ENCODE peak calls at places on chromosomes 13 and 19, in nine cellular contexts. One of them, this sample, is unnamed.

GRCh38 chr13:62290542-62290941 is 874.9 kb upstream of the PCDH20 start:
- DNase-seq in DMS79 treated with DMSO at 0.1 percent for 48 hours: no peak
- DNase-seq in posterior vena cava: no peak
- DNase-seq in T-helper 1 cell: no peak
- DNase-seq in AG08395: no peak
- DNase-seq in GM10248: no peak
- DNase-seq in Kasumi-1: no peak
- DNase-seq in thoracic aorta: no peak
- DNase-seq in stimulated activated CD8-positive, alpha-beta memory T cell treated with anti-CD3 and anti-CD28 coated beads, Interleukin-7, amount 100 ng/mL, for 1 hour: no peak
- DNase-seq in this sample: no peak

GRCh38 chr19:36987091-36987490 is 71.0 kb downstream of the ZNF568 start:
- DNase-seq in thoracic aorta: no peak
- DNase-seq in Kasumi-1: no peak
- DNase-seq in DMS79 treated with DMSO at 0.1 percent for 48 hours: no peak
- DNase-seq in T-helper 1 cell: no peak
- DNase-seq in GM10248: no peak
- DNase-seq in stimulated activated CD8-positive, alpha-beta memory T cell treated with anti-CD3 and anti-CD28 coated beads, Interleukin-7, amount 100 ng/mL, for 1 hour: no peak
- DNase-seq in posterior vena cava: no peak
- DNase-seq in AG08395: no peak
- DNase-seq in this sample: no peak

GRCh38 chr19:12872941-12873890 is 8.0 kb downstream of the DNASE2 start:
- DNase-seq in stimulated activated CD8-positive, alpha-beta memory T cell treated with anti-CD3 and anti-CD28 coated beads, Interleukin-7, amount 100 ng/mL, for 1 hour: no peak
- DNase-seq in thoracic aorta: no peak
- DNase-seq in posterior vena cava: peak
- DNase-seq in DMS79 treated with DMSO at 0.1 percent for 48 hours: no peak
- DNase-seq in AG08395: peak
- DNase-seq in GM10248: peak
- DNase-seq in Kasumi-1: no peak
- DNase-seq in T-helper 1 cell: peak
- DNase-seq in this sample: peak

GRCh38 chr19:11539495-11540365 is 1.1 kb downstream of the CNN1 start:
- DNase-seq in thoracic aorta: no peak
- DNase-seq in GM10248: peak
- DNase-seq in Kasumi-1: no peak
- DNase-seq in DMS79 treated with DMSO at 0.1 percent for 48 hours: no peak
- DNase-seq in stimulated activated CD8-positive, alpha-beta memory T cell treated with anti-CD3 and anti-CD28 coated beads, Interleukin-7, amount 100 ng/mL, for 1 hour: no peak
- DNase-seq in T-helper 1 cell: no peak
- DNase-seq in posterior vena cava: no peak
- DNase-seq in AG08395: peak
- DNase-seq in this sample: no peak

GRCh38 chr19:18423258-18424020 is 4.2 kb downstream of the SSBP4 start:
- DNase-seq in thoracic aorta: no peak
- DNase-seq in AG08395: no peak
- DNase-seq in stimulated activated CD8-positive, alpha-beta memory T cell treated with anti-CD3 and anti-CD28 coated beads, Interleukin-7, amount 100 ng/mL, for 1 hour: no peak
- DNase-seq in DMS79 treated with DMSO at 0.1 percent for 48 hours: no peak
- DNase-seq in posterior vena cava: no peak
- DNase-seq in GM10248: no peak
- DNase-seq in T-helper 1 cell: no peak
- DNase-seq in Kasumi-1: no peak
- DNase-seq in this sample: no peak

GRCh38 chr13:99903140-99903539 is 68.4 kb downstream of the ZIC5 start:
- DNase-seq in stimulated activated CD8-positive, alpha-beta memory T cell treated with anti-CD3 and anti-CD28 coated beads, Interleukin-7, amount 100 ng/mL, for 1 hour: no peak
- DNase-seq in GM10248: no peak
- DNase-seq in Kasumi-1: no peak
- DNase-seq in AG08395: no peak
- DNase-seq in DMS79 treated with DMSO at 0.1 percent for 48 hours: no peak
- DNase-seq in posterior vena cava: no peak
- DNase-seq in thoracic aorta: no peak
- DNase-seq in T-helper 1 cell: no peak
- DNase-seq in this sample: no peak

GRCh38 chr19:58577581-58578429 is 4.7 kb upstream of the MZF1 start:
- DNase-seq in thoracic aorta: no peak
- DNase-seq in GM10248: no peak
- DNase-seq in Kasumi-1: no peak
- DNase-seq in posterior vena cava: peak
- DNase-seq in AG08395: no peak
- DNase-seq in DMS79 treated with DMSO at 0.1 percent for 48 hours: no peak
- DNase-seq in stimulated activated CD8-positive, alpha-beta memory T cell treated with anti-CD3 and anti-CD28 coated beads, Interleukin-7, amount 100 ng/mL, for 1 hour: no peak
- DNase-seq in T-helper 1 cell: no peak
- DNase-seq in this sample: no peak

GRCh38 chr13:99265162-99265822 is 7.1 kb upstream of the GPR18 start:
- DNase-seq in Kasumi-1: no peak
- DNase-seq in DMS79 treated with DMSO at 0.1 percent for 48 hours: peak
- DNase-seq in T-helper 1 cell: no peak
- DNase-seq in GM10248: no peak
- DNase-seq in thoracic aorta: no peak
- DNase-seq in stimulated activated CD8-positive, alpha-beta memory T cell treated with anti-CD3 and anti-CD28 coated beads, Interleukin-7, amount 100 ng/mL, for 1 hour: no peak
- DNase-seq in AG08395: no peak
- DNase-seq in posterior vena cava: no peak
- DNase-seq in this sample: no peak

GRCh38 chr13:89783221-89783755 is 1564.2 kb upstream of the MIR17HG start:
- DNase-seq in posterior vena cava: no peak
- DNase-seq in stimulated activated CD8-positive, alpha-beta memory T cell treated with anti-CD3 and anti-CD28 coated beads, Interleukin-7, amount 100 ng/mL, for 1 hour: no peak
- DNase-seq in thoracic aorta: no peak
- DNase-seq in Kasumi-1: no peak
- DNase-seq in AG08395: no peak
- DNase-seq in T-helper 1 cell: no peak
- DNase-seq in DMS79 treated with DMSO at 0.1 percent for 48 hours: no peak
- DNase-seq in GM10248: no peak
- DNase-seq in this sample: no peak

GRCh38 chr19:50820549-50821247 is 2.9 kb downstream of the KLK1 start:
- DNase-seq in GM10248: peak
- DNase-seq in stimulated activated CD8-positive, alpha-beta memory T cell treated with anti-CD3 and anti-CD28 coated beads, Interleukin-7, amount 100 ng/mL, for 1 hour: no peak
- DNase-seq in DMS79 treated with DMSO at 0.1 percent for 48 hours: no peak
- DNase-seq in T-helper 1 cell: no peak
- DNase-seq in Kasumi-1: no peak
- DNase-seq in posterior vena cava: no peak
- DNase-seq in thoracic aorta: no peak
- DNase-seq in AG08395: no peak
- DNase-seq in this sample: no peak

GRCh38 chr19:16153582-16154336 is 10.3 kb downstream of the HSH2D start:
- DNase-seq in posterior vena cava: no peak
- DNase-seq in stimulated activated CD8-positive, alpha-beta memory T cell treated with anti-CD3 and anti-CD28 coated beads, Interleukin-7, amount 100 ng/mL, for 1 hour: no peak
- DNase-seq in DMS79 treated with DMSO at 0.1 percent for 48 hours: no peak
- DNase-seq in T-helper 1 cell: no peak
- DNase-seq in AG08395: no peak
- DNase-seq in GM10248: no peak
- DNase-seq in Kasumi-1: no peak
- DNase-seq in thoracic aorta: no peak
- DNase-seq in this sample: no peak

GRCh38 chr19:45681391-45682015 is 10.2 kb downstream of the SNRPD2 start:
- DNase-seq in stimulated activated CD8-positive, alpha-beta memory T cell treated with anti-CD3 and anti-CD28 coated beads, Interleukin-7, amount 100 ng/mL, for 1 hour: peak
- DNase-seq in GM10248: peak
- DNase-seq in DMS79 treated with DMSO at 0.1 percent for 48 hours: peak
- DNase-seq in T-helper 1 cell: peak
- DNase-seq in posterior vena cava: peak
- DNase-seq in Kasumi-1: peak
- DNase-seq in thoracic aorta: peak
- DNase-seq in AG08395: peak
- DNase-seq in this sample: peak

GRCh38 chr19:16889883-16890460 is 1.2 kb downstream of the F2RL3 start:
- DNase-seq in thoracic aorta: no peak
- DNase-seq in DMS79 treated with DMSO at 0.1 percent for 48 hours: no peak
- DNase-seq in posterior vena cava: no peak
- DNase-seq in Kasumi-1: no peak
- DNase-seq in T-helper 1 cell: no peak
- DNase-seq in stimulated activated CD8-positive, alpha-beta memory T cell treated with anti-CD3 and anti-CD28 coated beads, Interleukin-7, amount 100 ng/mL, for 1 hour: no peak
- DNase-seq in AG08395: no peak
- DNase-seq in GM10248: no peak
- DNase-seq in this sample: no peak

GRCh38 chr19:7349961-7350711 is 1.4 kb downstream of the ARHGEF18 start:
- DNase-seq in T-helper 1 cell: peak
- DNase-seq in thoracic aorta: no peak
- DNase-seq in GM10248: no peak
- DNase-seq in stimulated activated CD8-positive, alpha-beta memory T cell treated with anti-CD3 and anti-CD28 coated beads, Interleukin-7, amount 100 ng/mL, for 1 hour: peak
- DNase-seq in Kasumi-1: peak
- DNase-seq in DMS79 treated with DMSO at 0.1 percent for 48 hours: no peak
- DNase-seq in AG08395: no peak
- DNase-seq in posterior vena cava: peak
- DNase-seq in this sample: peak

GRCh38 chr13:79541426-79542049 is 60.6 kb downstream of the NDFIP2 start:
- DNase-seq in stimulated activated CD8-positive, alpha-beta memory T cell treated with anti-CD3 and anti-CD28 coated beads, Interleukin-7, amount 100 ng/mL, for 1 hour: no peak
- DNase-seq in GM10248: peak
- DNase-seq in Kasumi-1: peak
- DNase-seq in thoracic aorta: no peak
- DNase-seq in T-helper 1 cell: no peak
- DNase-seq in DMS79 treated with DMSO at 0.1 percent for 48 hours: peak
- DNase-seq in posterior vena cava: no peak
- DNase-seq in AG08395: peak
- DNase-seq in this sample: peak